ENCODE peak calls at places on chromosomes 3 and 15, in six cellular contexts. P, H, E, T, U and S are unnamed samples.

GRCh38 chr3:136042608-136043221 is 77.2 kb downstream of the PPP2R3A start:
- DNase-seq in P (peak), H (no peak), E (peak), T (peak), U (peak), S (peak)

GRCh38 chr3:32148356-32148755 is 41.9 kb downstream of the GPD1L start:
- DNase-seq in P (no peak), H (no peak), E (peak), T (peak), U (no peak), S (no peak)

GRCh38 chr15:93048759-93049161 is 40.3 kb downstream of the RGMA start:
- DNase-seq in P (no peak), H (no peak), E (no peak), T (no peak), U (peak), S (peak)

GRCh38 chr15:93270937-93271472 is 182.0 kb upstream of the RGMA start:
- DNase-seq in P (no peak), H (no peak), E (no peak), T (no peak), U (no peak), S (no peak)

GRCh38 chr3:9020396-9020795 is 57.1 kb upstream of the RAD18 start:
- DNase-seq in P (no peak), H (no peak), E (no peak), T (no peak), U (no peak), S (no peak)

GRCh38 chr3:149291178-149291577 is 42.3 kb downstream of the TM4SF18 start:
- DNase-seq in P (peak), H (no peak), E (no peak), T (no peak), U (no peak), S (peak)

GRCh38 chr15:75358771-75359536 is 9.5 kb downstream of the MAN2C1 start:
- DNase-seq in P (no peak), H (no peak), E (no peak), T (no peak), U (no peak), S (no peak)

GRCh38 chr3:127037021-127037400 is 54.1 kb downstream of the PLXNA1 start:
- DNase-seq in P (no peak), H (no peak), E (no peak), T (no peak), U (no peak), S (no peak)